ENCODE peak calls at places on chromosomes 4 and X, in nine cellular contexts. E, W, H, M, U, C, Z, F and N are unnamed samples.

GRCh38 chr4:128715616-128716015 is 93.9 kb upstream of the JADE1 start:
- DNase-seq in M (no peak), W (no peak), H (no peak), U (no peak), Z (no peak), F (peak; percentile 90), E (no peak), C (peak; percentile 45), N (peak; percentile 53)

GRCh38 chrX:45807572-45808425 is 607.1 kb upstream of the DIPK2B start:
- DNase-seq in F (peak; percentile 52), W (no peak), Z (peak; percentile 49), E (no peak), M (peak; percentile 9), U (no peak), H (no peak), C (no peak), N (peak; percentile 81)

GRCh38 chr4:53937918-53938317 is 126.5 kb downstream of the CHIC2 start:
- DNase-seq in H (no peak), C (peak; percentile 67), U (no peak), W (no peak), F (peak; percentile 44), E (no peak), Z (no peak), M (no peak), N (peak; percentile 95)

GRCh38 chr4:106659386-106659785 is 290.8 kb upstream of the GIMD1 start:
- DNase-seq in W (no peak), Z (peak; percentile 45), C (peak; percentile 45), U (no peak), M (no peak), F (peak; percentile 57), H (no peak), E (no peak), N (no peak)

GRCh38 chrX:40671126-40671525 is 23.8 kb upstream of the CXorf38 start:
- DNase-seq in E (no peak), F (no peak), Z (no peak), C (no peak), W (no peak), U (no peak), H (no peak), M (no peak), N (peak; percentile 10)

GRCh38 chrX:80808854-80809493 is 703 bp downstream of the BRWD3 start:
- DNase-seq in E (peak; percentile 3), Z (peak; percentile 35), M (peak; percentile 10), W (no peak), H (peak; percentile 6), U (no peak), F (peak; percentile 2), C (no peak), N (no peak)

GRCh38 chr4:124459922-124460301 is 252.6 kb downstream of the ANKRD50 start:
- DNase-seq in Z (no peak), W (no peak), C (no peak), H (no peak), E (no peak), F (peak; percentile 46), U (no peak), M (no peak), N (no peak)

GRCh38 chr4:179051211-179051610 is 1609.0 kb upstream of the AGA start:
- DNase-seq in H (no peak), F (no peak), E (no peak), Z (no peak), C (no peak), W (no peak), M (no peak), U (no peak), N (no peak)

DNA sequence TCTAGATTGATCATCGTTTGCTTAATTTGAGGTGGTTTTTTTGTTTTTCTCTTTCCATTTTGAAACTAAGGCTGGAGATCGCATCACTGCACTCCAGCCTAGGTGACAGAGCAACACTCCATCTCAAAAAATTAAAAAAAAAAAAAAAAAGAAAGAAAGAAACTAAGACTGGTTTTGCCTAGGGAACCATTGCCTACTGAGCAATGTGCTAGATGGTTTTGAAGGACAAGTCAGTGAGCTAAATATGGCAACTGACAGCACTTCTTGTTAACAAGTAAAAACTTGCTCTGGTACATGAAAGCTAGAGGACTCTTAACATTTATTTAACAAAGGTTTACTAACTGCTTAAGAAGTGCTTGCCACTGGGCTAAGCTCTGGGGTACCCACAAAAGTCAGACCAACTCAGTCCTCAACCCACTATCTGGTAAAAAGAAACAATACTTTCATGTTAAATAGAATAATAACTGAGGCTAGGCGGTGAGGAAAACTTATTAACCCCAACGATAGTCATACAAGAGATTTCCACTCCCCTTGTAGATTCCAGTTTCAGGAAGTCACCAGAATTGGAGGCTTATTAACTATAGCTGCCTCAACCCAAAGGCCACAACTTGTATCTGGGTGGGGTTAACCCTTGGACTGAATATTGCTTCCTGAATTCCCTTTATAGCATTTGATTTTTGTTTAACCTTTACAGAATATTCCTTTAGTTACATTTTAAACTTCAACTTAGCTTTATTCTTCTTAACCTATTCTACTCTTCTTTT is 111.6 kb downstream of the FRYL start:
- DNase-seq in C (no peak), U (no peak), F (no peak), M (peak; percentile 26), W (no peak), E (no peak), H (no peak), Z (peak; percentile 86), N (no peak)
- H3K4me3 ChIP-seq in C (no peak overlapping the region), U (no peak overlapping the region), F (no peak overlapping the region), M (no peak overlapping the region), W (no peak overlapping the region), E (no peak overlapping the region), H (no peak overlapping the region), Z (peak overlapping the region; percentile 12), N (no peak overlapping the region)

DNA sequence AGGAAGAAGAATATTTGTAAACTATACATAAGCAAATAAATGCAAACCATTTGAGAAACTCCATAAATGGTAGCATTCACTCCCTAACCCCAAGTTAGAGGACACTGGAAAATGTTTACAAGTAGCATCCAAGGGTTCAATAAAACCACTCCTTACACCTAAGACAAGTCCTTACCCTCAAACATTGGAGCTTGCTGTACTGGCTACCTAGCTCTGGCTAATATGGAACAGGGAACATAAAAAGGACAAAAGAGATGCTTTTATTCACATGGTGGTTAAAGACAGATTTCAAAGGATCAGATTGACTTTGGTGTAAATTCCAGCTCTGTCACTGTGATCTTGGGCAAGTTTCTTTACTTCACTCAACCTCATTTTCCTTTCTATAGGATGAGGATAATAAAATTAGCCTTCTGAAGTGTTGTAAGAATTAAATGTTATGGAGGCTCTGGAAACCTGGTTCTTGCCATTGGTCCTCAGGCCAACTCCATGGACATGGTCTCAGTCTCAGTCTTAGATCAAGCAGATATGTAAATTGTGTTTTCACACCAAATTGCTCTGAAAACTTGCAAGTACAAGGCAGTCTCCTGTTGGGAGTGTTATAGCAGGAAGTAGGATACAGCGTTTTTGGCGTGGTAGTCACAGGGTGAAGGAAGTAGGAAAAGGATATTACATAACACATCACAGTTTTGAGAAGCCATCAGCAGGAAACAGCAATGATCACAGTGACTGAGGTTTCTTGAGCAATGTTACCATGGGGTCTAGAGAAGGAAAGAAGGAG is 3.3 kb downstream of the CXCL1 start:
- DNase-seq in U (no peak), W (no peak), H (no peak), F (no peak), M (no peak), E (no peak), Z (no peak), C (no peak), N (no peak)
- H3K4me3 ChIP-seq in U (no peak overlapping the region), W (no peak overlapping the region), H (no peak overlapping the region), F (no peak overlapping the region), M (no peak overlapping the region), E (no peak overlapping the region), Z (no peak overlapping the region), C (no peak overlapping the region), N (no peak overlapping the region)

DNA sequence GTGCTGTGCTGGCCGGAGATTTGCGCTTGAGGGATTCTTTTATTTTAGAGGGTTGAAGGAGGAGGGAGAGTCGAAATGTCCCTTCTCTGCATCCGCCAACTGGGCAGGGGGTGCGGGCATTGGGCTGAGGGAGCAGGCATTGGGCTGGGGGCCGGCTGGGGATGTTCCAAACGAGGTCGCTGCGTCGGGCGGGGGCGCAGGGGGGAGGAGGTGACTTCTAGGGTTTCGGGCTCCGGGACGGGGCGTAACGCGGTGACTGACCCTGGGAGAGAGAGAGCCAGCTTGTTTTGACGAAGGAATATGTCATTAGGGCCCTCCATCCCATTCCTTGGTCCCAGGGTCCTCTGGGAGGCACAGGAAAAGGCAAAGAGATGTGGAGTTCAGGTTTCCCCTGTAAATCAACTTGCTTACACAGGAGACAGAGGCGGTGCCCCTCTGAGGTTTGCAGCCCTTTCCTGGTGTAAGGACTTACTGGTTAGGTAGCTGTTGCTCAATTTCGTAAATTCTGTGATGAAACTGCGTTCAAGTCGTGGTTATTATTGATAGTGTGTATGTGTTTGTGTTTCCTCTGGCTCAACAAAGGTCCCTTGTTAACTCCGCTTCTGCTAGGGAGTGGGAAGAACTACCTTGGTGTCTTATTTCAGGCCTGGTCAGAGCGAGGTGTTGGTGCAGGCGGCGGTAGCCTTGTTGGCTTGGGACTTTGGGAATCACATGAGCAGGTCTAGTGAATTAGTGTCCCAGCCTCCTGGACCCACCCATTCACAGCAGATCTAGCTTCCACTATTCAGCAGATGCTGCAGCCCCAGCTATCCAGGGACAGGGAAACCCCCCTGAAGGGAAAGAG is 716 bp downstream of the FHIP1A start:
- DNase-seq in F (no peak), E (peak; percentile 6), H (no peak), Z (peak; percentile 93), M (peak; percentile 38), C (no peak), W (no peak), U (peak; percentile 24), N (no peak)
- H3K4me3 ChIP-seq in F (peak overlapping the region; percentile 56), E (peak overlapping the region; percentile 36), H (peak overlapping the region; percentile 66), Z (peak overlapping the region; percentile 80), M (peak overlapping the region; percentile 62), C (peak overlapping the region; percentile 61), W (no peak overlapping the region), U (peak overlapping the region; percentile 33), N (peak overlapping the region; percentile 64)

DNA sequence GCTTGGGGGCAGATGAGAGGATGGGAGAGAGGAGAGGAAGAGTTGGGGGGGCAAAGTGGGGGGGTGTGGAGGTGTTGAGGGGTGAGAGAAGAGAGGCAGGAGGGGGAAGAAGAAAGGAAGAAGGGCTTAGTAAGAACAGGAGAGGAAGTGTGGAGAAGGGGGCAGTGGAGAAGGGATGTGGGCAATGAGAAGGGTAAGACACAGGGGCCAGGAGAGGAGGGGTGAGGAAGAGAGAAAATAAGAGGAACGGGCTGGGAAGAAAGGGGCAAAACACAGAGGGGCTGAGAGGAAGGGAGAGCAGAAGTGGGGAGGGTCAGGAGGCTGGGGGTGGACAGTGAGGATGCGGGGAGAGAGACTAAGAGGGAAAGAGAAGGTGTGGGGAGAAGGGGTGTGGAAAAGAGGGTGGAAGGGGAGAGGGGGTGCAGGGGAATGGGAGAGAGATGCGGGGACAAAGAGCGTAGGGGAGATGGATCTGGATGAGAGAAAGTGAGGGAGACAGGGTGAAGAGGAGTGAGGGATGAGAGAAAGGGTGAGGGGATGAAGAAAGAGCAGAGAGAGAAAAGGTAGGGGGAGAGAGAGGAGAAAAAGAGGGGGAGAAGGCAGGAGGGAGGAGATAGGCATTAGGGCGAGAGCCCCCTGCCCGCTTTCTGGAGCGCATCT is 12.9 kb downstream of the SH3KBP1 start:
- DNase-seq in U (no peak), H (no peak), Z (no peak), M (no peak), E (no peak), F (no peak), C (no peak), W (no peak), N (no peak)
- H3K4me3 ChIP-seq in U (no peak overlapping the region), H (no peak overlapping the region), Z (no peak overlapping the region), M (no peak overlapping the region), E (no peak overlapping the region), F (no peak overlapping the region), C (no peak overlapping the region), W (peak overlapping the region; percentile 30), N (no peak overlapping the region)